ENCODE peak calls at places on chromosomes 7 and 10, in four cellular contexts. One of them, this sample, is unnamed.

GRCh38 chr7:151336027-151336720 is 5.4 kb upstream of the NUB1 start:
- DNase-seq in neural crest cell: no peak
- DNase-seq in mesendoderm: no peak
- DNase-seq in left ventricle myocardium superior: no peak
- DNase-seq in this sample: no peak

GRCh38 chr10:100654835-100655759 is 90.3 kb upstream of the PAX2 start:
- DNase-seq in neural crest cell: no peak
- DNase-seq in mesendoderm: peak
- DNase-seq in left ventricle myocardium superior: no peak
- DNase-seq in this sample: no peak

GRCh38 chr10:60896715-60897114 is 47.3 kb downstream of the RHOBTB1 start:
- DNase-seq in neural crest cell: no peak
- DNase-seq in mesendoderm: no peak
- DNase-seq in left ventricle myocardium superior: no peak
- DNase-seq in this sample: no peak

GRCh38 chr10:130751106-130751840 is 560.2 kb downstream of the TCERG1L start:
- DNase-seq in neural crest cell: no peak
- DNase-seq in mesendoderm: no peak
- DNase-seq in left ventricle myocardium superior: no peak
- DNase-seq in this sample: peak

GRCh38 chr10:101467286-101467770 is 113.4 kb downstream of the BTRC start:
- DNase-seq in neural crest cell: no peak
- DNase-seq in mesendoderm: peak
- DNase-seq in left ventricle myocardium superior: no peak
- DNase-seq in this sample: no peak

GRCh38 chr7:99131290-99131689 is 12.6 kb downstream of the SMURF1 start:
- DNase-seq in neural crest cell: no peak
- DNase-seq in mesendoderm: no peak
- DNase-seq in left ventricle myocardium superior: no peak
- DNase-seq in this sample: no peak

GRCh38 chr10:119735451-119735850 is 9.6 kb downstream of the INPP5F start:
- DNase-seq in neural crest cell: no peak
- DNase-seq in mesendoderm: peak
- DNase-seq in left ventricle myocardium superior: no peak
- DNase-seq in this sample: no peak

GRCh38 chr7:106177738-106178592 is 65.9 kb upstream of the SYPL1 start:
- DNase-seq in neural crest cell: no peak
- DNase-seq in mesendoderm: no peak
- DNase-seq in left ventricle myocardium superior: peak
- DNase-seq in this sample: no peak